ENCODE peak calls at places on chromosomes 6 and 20, in five cellular contexts. H is neuronal stem cell, I is H1, F is trophoblast cell, B is mesenchymal stem cell. L is an unnamed sample.

GRCh38 chr20:25052255-25053206 is 5.4 kb downstream of the ACSS1 start:
- DNase-seq in H (no peak), I (no peak), F (no peak), B (no peak), L (no peak)

GRCh38 chr6:34138924-34139323 is 7.0 kb downstream of the GRM4 start:
- DNase-seq in H (no peak), I (no peak), F (no peak), B (no peak), L (no peak)

GRCh38 chr6:48016027-48016755 is 94.8 kb downstream of the PTCHD4 start:
- DNase-seq in H (no peak), I (no peak), F (peak), B (no peak), L (no peak)

GRCh38 chr6:113291751-113292445 is 565.2 kb upstream of the MARCKS start:
- DNase-seq in H (no peak), I (no peak), F (no peak), B (no peak), L (no peak)

GRCh38 chr20:37986873-37987601 is 46.2 kb downstream of the TTI1 start:
- DNase-seq in H (peak), I (no peak), F (no peak), B (no peak), L (no peak)

GRCh38 chr6:40962241-40962640 is 76.8 kb downstream of the UNC5CL start:
- DNase-seq in H (no peak), I (no peak), F (no peak), B (peak), L (no peak)

GRCh38 chr20:38745757-38746156 is 2.5 kb upstream of the ACTR5 start:
- DNase-seq in H (no peak), I (no peak), F (no peak), B (no peak), L (no peak)

GRCh38 chr20:37240337-37241055 is 21.1 kb downstream of the GHRH start:
- DNase-seq in H (no peak), I (no peak), F (no peak), B (no peak), L (no peak)

GRCh38 chr20:49979030-49979832 is 3.5 kb upstream of the SNAI1 start:
- DNase-seq in H (peak), I (peak), F (no peak), B (peak), L (peak)

GRCh38 chr6:12012231-12012565 is at the start of gene HIVEP1:
- DNase-seq in H (peak), I (no peak), F (no peak), B (no peak), L (no peak)

GRCh38 chr6:111971181-111971829 is 82.6 kb upstream of the CCN6 start:
- DNase-seq in H (no peak), I (no peak), F (no peak), B (peak), L (no peak)

GRCh38 chr6:15423286-15423957 is 177.6 kb downstream of the JARID2 start:
- DNase-seq in H (no peak), I (no peak), F (no peak), B (no peak), L (no peak)

DNA sequence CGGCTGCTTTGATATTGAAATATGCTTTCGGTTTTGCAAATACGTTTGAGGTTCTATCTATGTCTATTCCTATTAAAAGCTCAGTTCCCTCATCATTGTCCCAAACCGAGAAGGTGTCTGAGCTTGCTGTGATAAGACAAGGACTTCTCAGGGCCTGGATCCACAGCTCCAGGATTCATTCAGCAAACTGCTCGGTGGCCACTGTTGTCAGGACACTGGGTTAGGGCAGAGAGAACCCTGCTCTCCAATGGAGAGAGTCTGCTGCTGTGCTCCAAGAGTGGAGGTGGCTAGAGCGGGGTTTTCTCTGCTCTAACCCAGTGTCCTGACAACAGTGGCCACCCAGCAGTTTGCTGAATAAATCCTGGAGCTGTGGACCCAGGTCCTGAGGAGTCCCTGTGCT is 198.5 kb downstream of the CDH4 start:
- DNase-seq in H (no peak), I (no peak), F (no peak), B (no peak), L (no peak)
- H3K18ac ChIP-seq in H (no peak), I (no peak), F (no peak), B (no peak), L (no peak)

GRCh38 chr6:129069006-129069405 is 186.1 kb downstream of the LAMA2 start:
- DNase-seq in H (no peak), I (no peak), F (no peak), B (peak), L (no peak)
- H2BK12ac ChIP-seq in H (no peak), I (no peak), F (no peak), B (no peak), L (no peak)

DNA sequence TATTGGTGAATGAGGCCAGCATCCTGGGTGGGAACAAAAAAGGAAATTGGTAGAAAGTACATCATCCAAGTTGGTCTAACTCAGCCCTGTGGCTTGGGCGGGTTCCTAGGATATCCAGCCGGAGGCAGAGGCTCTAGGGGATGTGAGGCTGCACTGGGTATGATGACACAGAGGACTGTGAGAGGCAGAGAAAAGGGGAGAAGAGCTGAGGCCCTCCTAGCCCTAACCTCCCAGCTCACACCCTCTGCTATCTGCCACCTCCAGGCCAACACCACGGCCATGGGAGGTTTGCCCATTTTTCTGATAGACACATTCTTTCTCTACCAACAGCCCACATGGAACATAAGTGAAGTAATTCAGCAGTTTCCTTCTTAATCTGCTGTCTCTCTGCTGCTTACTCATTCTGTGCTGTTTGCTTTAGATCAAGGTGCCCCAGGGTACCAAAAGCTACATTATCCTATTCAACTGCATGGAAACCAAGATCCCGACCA is 284.4 kb downstream of the ESR1 start:
- DNase-seq in H (no peak), I (no peak), F (no peak), B (peak), L (no peak)
- H3K18ac ChIP-seq in H (no peak), I (no peak), F (no peak), B (no peak), L (no peak)

DNA sequence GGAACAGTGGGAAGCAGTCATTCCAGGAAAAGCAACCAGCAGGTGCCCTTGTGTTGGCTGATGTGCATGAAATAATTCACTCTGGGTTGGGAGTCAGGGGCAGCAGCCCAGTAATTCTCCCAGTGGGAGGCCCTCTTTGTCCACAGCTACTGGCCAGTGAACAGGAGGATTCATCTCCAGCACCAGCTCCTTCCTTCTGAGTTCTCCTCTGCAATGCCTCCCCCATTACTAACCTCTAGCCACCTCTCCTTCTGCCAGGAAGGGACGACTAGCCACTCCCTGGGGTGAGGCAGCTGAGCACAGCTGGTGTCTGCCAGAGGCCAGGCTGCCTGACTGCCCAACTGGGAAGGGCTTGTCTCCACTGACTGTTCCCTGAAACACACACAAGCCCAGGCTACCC is 12.5 kb upstream of the R3HDML start:
- DNase-seq in H (no peak), I (no peak), F (no peak), B (peak), L (no peak)
- H2BK12ac ChIP-seq in H (peak), I (peak), F (no peak), B (no peak), L (no peak)

L was measured in H9.